ENCODE peak calls at places on chromosomes 12 and 14, in five cellular contexts. V, B, H, T and D are unnamed samples.

GRCh38 chr12:23927907-23928306 is 21.6 kb downstream of the SOX5 start:
- DNase-seq in T (no peak), V (no peak), H (no peak), B (no peak), D (no peak)

GRCh38 chr12:116592116-116592637 is 33.0 kb downstream of the MAP1LC3B2 start:
- DNase-seq in V (peak; percentile 70), T (no peak), B (no peak), H (peak; percentile 26), D (no peak)

GRCh38 chr14:98798099-98798498 is 473.9 kb downstream of the BCL11B start:
- DNase-seq in H (peak; percentile 74), B (no peak), V (no peak), T (no peak), D (no peak)

GRCh38 chr12:118853634-118854033 is 127.7 kb upstream of the SRRM4 start:
- DNase-seq in B (no peak), H (peak; percentile 7), V (no peak), T (no peak), D (no peak)

GRCh38 chr12:120677765-120678473 is 9.0 kb upstream of the MLEC start:
- DNase-seq in V (no peak), B (no peak), T (peak; percentile 33), H (no peak), D (peak; percentile 49)

GRCh38 chr14:98182385-98183055 is 1089.5 kb downstream of the BCL11B start:
- DNase-seq in V (no peak), H (peak; percentile 44), B (no peak), T (peak; percentile 36), D (no peak)

GRCh38 chr12:112900298-112901145 is 6.2 kb upstream of the OAS1 start:
- DNase-seq in V (no peak), T (peak; percentile 57), B (no peak), H (peak; percentile 67), D (no peak)

GRCh38 chr14:97707603-97708002 is 910.4 kb downstream of the VRK1 start:
- DNase-seq in B (no peak), H (no peak), T (peak; percentile 55), V (no peak), D (no peak)

GRCh38 chr12:87818416-87818815 is 210.8 kb downstream of the C12orf50 start:
- DNase-seq in T (no peak), H (no peak), B (no peak), V (no peak), D (no peak)

GRCh38 chr14:23704890-23705289 is 68.7 kb downstream of the DHRS2 start:
- DNase-seq in H (no peak), B (no peak), V (no peak), T (no peak), D (no peak)

GRCh38 chr14:94591073-94591472 is 9.8 kb downstream of the SERPINA5 start:
- DNase-seq in V (no peak), B (no peak), T (no peak), H (no peak), D (no peak)